ENCODE peak calls at places on chromosome 4, in seven cellular contexts. One of them, this sample, is unnamed.

GRCh38 chr4:75141162-75141561 is 208.2 kb downstream of the PARM1 start:
- DNase-seq in fibroblast of lung: no peak
- DNase-seq in CD8-positive, alpha-beta T cell: no peak
- DNase-seq in SK-N-SH: no peak
- DNase-seq in ascending aorta: no peak
- DNase-seq in pancreas: no peak
- DNase-seq in tibial artery: no peak
- DNase-seq in this sample: no peak

GRCh38 chr4:41069838-41070237 is 144.5 kb downstream of the APBB2 start:
- DNase-seq in fibroblast of lung: no peak
- DNase-seq in CD8-positive, alpha-beta T cell: no peak
- DNase-seq in SK-N-SH: no peak
- DNase-seq in ascending aorta: no peak
- DNase-seq in pancreas: no peak
- DNase-seq in tibial artery: no peak
- DNase-seq in this sample: no peak

GRCh38 chr4:65561164-65561563 is 109.1 kb downstream of the EPHA5 start:
- DNase-seq in fibroblast of lung: no peak
- DNase-seq in CD8-positive, alpha-beta T cell: no peak
- DNase-seq in SK-N-SH: no peak
- DNase-seq in ascending aorta: no peak
- DNase-seq in pancreas: no peak
- DNase-seq in tibial artery: no peak
- DNase-seq in this sample: no peak

GRCh38 chr4:157664726-157665125 is 444.2 kb downstream of the GRIA2 start:
- DNase-seq in fibroblast of lung: peak; percentile 74
- DNase-seq in CD8-positive, alpha-beta T cell: no peak
- DNase-seq in SK-N-SH: no peak
- DNase-seq in ascending aorta: no peak
- DNase-seq in pancreas: no peak
- DNase-seq in tibial artery: no peak
- DNase-seq in this sample: peak; percentile 6

GRCh38 chr4:37481547-37482129 is 204.5 kb downstream of the RELL1 start:
- DNase-seq in fibroblast of lung: no peak
- DNase-seq in CD8-positive, alpha-beta T cell: no peak
- DNase-seq in SK-N-SH: no peak
- DNase-seq in ascending aorta: no peak
- DNase-seq in pancreas: no peak
- DNase-seq in tibial artery: no peak
- DNase-seq in this sample: no peak

GRCh38 chr4:38058186-38058585 is 98.0 kb downstream of the PTTG2 start:
- DNase-seq in fibroblast of lung: no peak
- DNase-seq in CD8-positive, alpha-beta T cell: no peak
- DNase-seq in SK-N-SH: peak; percentile 28
- DNase-seq in ascending aorta: no peak
- DNase-seq in pancreas: no peak
- DNase-seq in tibial artery: no peak
- DNase-seq in this sample: no peak

GRCh38 chr4:136650541-136651277 is 881.6 kb downstream of the PCDH18 start:
- DNase-seq in fibroblast of lung: peak; percentile 80
- DNase-seq in CD8-positive, alpha-beta T cell: no peak
- DNase-seq in SK-N-SH: no peak
- DNase-seq in ascending aorta: no peak
- DNase-seq in pancreas: no peak
- DNase-seq in tibial artery: no peak
- DNase-seq in this sample: no peak

GRCh38 chr4:11739992-11740391 is 311.3 kb upstream of the HS3ST1 start:
- DNase-seq in fibroblast of lung: peak; percentile 75
- DNase-seq in CD8-positive, alpha-beta T cell: no peak
- DNase-seq in SK-N-SH: no peak
- DNase-seq in ascending aorta: no peak
- DNase-seq in pancreas: no peak
- DNase-seq in tibial artery: no peak
- DNase-seq in this sample: no peak

GRCh38 chr4:93759506-93759905 is 69.0 kb upstream of the ATOH1 start:
- DNase-seq in fibroblast of lung: no peak
- DNase-seq in CD8-positive, alpha-beta T cell: no peak
- DNase-seq in SK-N-SH: no peak
- DNase-seq in ascending aorta: no peak
- DNase-seq in pancreas: no peak
- DNase-seq in tibial artery: no peak
- DNase-seq in this sample: no peak

GRCh38 chr4:25923745-25924144 is 9.7 kb downstream of the SMIM20 start:
- DNase-seq in fibroblast of lung: no peak
- DNase-seq in CD8-positive, alpha-beta T cell: no peak
- DNase-seq in SK-N-SH: no peak
- DNase-seq in ascending aorta: no peak
- DNase-seq in pancreas: no peak
- DNase-seq in tibial artery: no peak
- DNase-seq in this sample: no peak

GRCh38 chr4:145320269-145320668 is 139.9 kb upstream of the OTUD4 start:
- DNase-seq in fibroblast of lung: no peak
- DNase-seq in CD8-positive, alpha-beta T cell: no peak
- DNase-seq in SK-N-SH: no peak
- DNase-seq in ascending aorta: no peak
- DNase-seq in pancreas: no peak
- DNase-seq in tibial artery: no peak
- DNase-seq in this sample: peak; percentile 15

GRCh38 chr4:7806080-7806630 is 133.5 kb downstream of the AFAP1 start:
- DNase-seq in fibroblast of lung: peak; percentile 79
- DNase-seq in CD8-positive, alpha-beta T cell: no peak
- DNase-seq in SK-N-SH: no peak
- DNase-seq in ascending aorta: peak; percentile 79
- DNase-seq in pancreas: no peak
- DNase-seq in tibial artery: peak; percentile 54
- DNase-seq in this sample: no peak

GRCh38 chr4:183436417-183436816 is 8.0 kb upstream of the CDKN2AIP start:
- DNase-seq in fibroblast of lung: no peak
- DNase-seq in CD8-positive, alpha-beta T cell: no peak
- DNase-seq in SK-N-SH: no peak
- DNase-seq in ascending aorta: no peak
- DNase-seq in pancreas: no peak
- DNase-seq in tibial artery: no peak
- DNase-seq in this sample: no peak

GRCh38 chr4:36610628-36611027 is 329.2 kb downstream of the DTHD1 start:
- DNase-seq in fibroblast of lung: no peak
- DNase-seq in CD8-positive, alpha-beta T cell: no peak
- DNase-seq in SK-N-SH: no peak
- DNase-seq in ascending aorta: no peak
- DNase-seq in pancreas: no peak
- DNase-seq in tibial artery: no peak
- DNase-seq in this sample: no peak

GRCh38 chr4:1202526-1203378 is 30.4 kb upstream of the SPON2 start:
- DNase-seq in fibroblast of lung: no peak
- DNase-seq in CD8-positive, alpha-beta T cell: no peak
- DNase-seq in SK-N-SH: peak; percentile 16
- DNase-seq in ascending aorta: no peak
- DNase-seq in pancreas: peak; percentile 51
- DNase-seq in tibial artery: no peak
- DNase-seq in this sample: no peak

GRCh38 chr4:109554971-109555370 is 5.1 kb upstream of the MCUB start:
- DNase-seq in fibroblast of lung: peak; percentile 13
- DNase-seq in CD8-positive, alpha-beta T cell: no peak
- DNase-seq in SK-N-SH: no peak
- DNase-seq in ascending aorta: no peak
- DNase-seq in pancreas: no peak
- DNase-seq in tibial artery: no peak
- DNase-seq in this sample: no peak

GRCh38 chr4:33493231-33493630 is 2751.1 kb downstream of the ARAP2 start:
- DNase-seq in fibroblast of lung: no peak
- DNase-seq in CD8-positive, alpha-beta T cell: no peak
- DNase-seq in SK-N-SH: no peak
- DNase-seq in ascending aorta: no peak
- DNase-seq in pancreas: no peak
- DNase-seq in tibial artery: no peak
- DNase-seq in this sample: no peak

GRCh38 chr4:47837582-47838294 is at the start of gene CORIN:
- DNase-seq in fibroblast of lung: no peak
- DNase-seq in CD8-positive, alpha-beta T cell: no peak
- DNase-seq in SK-N-SH: no peak
- DNase-seq in ascending aorta: no peak
- DNase-seq in pancreas: peak; percentile 72
- DNase-seq in tibial artery: no peak
- DNase-seq in this sample: no peak

DNA sequence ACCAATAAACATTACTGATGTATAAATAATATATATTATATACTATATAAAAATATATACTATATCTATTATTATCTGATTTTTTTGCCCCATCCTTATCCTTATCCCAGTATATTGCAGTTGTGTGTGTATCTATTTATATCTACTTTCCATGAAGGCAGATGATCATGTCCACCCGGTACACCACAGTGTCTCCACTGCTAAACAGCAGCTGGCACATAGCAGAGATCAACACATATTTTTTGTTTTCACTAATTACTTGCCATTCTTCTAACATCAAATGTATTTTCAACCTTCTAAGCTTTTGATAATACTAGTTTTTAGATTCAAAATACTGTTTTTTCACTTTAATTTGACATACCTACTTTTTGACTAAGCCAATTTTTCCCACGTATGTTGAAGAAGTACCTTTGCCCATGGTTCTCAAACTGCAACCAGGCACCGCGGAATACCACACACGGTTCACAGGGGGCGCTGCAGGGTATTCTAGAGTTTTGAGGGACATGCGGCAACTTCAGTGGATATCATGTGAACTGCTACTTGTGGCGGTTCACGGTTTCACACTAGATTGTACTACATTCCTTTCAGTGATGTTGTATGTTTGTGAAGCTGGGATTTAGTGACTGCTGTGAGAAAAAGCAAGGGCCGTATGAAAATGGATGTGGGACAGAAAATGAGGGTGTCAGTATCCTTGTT is 182.5 kb upstream of the NPY2R start:
- DNase-seq in fibroblast of lung: peak; percentile 13
- DNase-seq in CD8-positive, alpha-beta T cell: no peak
- DNase-seq in SK-N-SH: no peak
- DNase-seq in ascending aorta: no peak
- DNase-seq in pancreas: peak; percentile 78
- DNase-seq in tibial artery: no peak
- DNase-seq in this sample: no peak
- TF ChIP-seq CTCF in fibroblast of lung: peak; percentile 54
- TF ChIP-seq CTCF in CD8-positive, alpha-beta T cell: no peak
- TF ChIP-seq CTCF in SK-N-SH: peak; percentile 43
- TF ChIP-seq CTCF in ascending aorta: peak; percentile 22
- TF ChIP-seq CTCF in pancreas: peak; percentile 32
- TF ChIP-seq CTCF in tibial artery: peak; percentile 24
- TF ChIP-seq CTCF in this sample: peak; percentile 25

GRCh38 chr4:70110917-70111316 is 43.1 kb upstream of the PRR27 start:
- DNase-seq in fibroblast of lung: no peak
- DNase-seq in CD8-positive, alpha-beta T cell: no peak
- DNase-seq in SK-N-SH: no peak
- DNase-seq in ascending aorta: no peak
- DNase-seq in pancreas: no peak
- DNase-seq in tibial artery: no peak
- DNase-seq in this sample: no peak
- H3K4me3 ChIP-seq in fibroblast of lung: no peak overlapping the region
- H3K4me3 ChIP-seq in CD8-positive, alpha-beta T cell: no peak overlapping the region
- H3K4me3 ChIP-seq in SK-N-SH: no peak overlapping the region
- H3K4me3 ChIP-seq in ascending aorta: no peak overlapping the region
- H3K4me3 ChIP-seq in pancreas: no peak overlapping the region
- H3K4me3 ChIP-seq in tibial artery: no peak overlapping the region
- H3K4me3 ChIP-seq in this sample: no peak overlapping the region

DNA sequence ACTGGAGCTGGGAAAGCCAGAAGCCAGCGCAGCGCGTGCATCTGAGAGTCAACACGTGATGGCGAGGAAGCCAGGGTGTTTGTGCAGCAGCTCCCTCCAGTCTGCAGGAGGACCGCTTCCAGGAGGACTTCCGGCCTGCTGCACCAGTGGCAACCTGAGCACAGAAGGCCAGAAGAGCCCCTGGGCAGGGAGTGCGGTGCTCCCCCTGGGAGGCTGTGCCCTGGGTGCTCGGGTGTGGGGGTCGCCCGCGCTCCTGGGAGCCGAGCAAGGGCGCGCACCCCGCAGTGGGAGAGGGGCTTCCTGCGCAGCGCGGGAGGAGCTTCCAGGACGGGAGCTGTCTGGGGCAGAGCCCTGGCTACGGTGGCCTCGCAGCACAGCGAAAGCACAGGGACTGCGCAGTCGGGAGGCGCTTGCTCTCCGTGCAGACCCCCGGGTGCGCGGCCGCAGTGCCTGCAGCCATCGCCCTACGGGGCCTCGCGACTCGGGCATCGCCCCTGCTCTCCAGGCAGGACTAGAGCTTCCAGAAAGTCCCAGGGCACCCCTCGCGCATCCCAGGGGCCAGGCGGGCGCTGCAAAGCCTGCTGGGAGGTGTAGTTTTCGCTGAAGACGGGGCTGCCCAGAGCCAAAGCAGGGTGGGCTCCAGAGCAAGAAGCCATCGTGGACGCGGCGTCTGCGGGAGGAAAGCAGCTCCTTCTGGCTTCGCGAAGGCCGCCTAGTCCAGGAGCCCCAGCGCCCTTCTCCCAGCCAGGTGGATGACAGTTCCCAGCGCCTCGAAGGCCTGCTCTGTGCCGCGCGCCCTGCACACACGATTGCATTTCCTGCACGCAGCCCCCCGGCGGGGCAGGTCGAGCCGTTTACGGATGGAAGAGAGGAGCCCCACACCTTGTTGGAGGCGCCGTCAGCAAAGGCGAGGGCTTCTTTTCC is 24.1 kb upstream of the WFS1 start:
- DNase-seq in fibroblast of lung: peak; percentile 3
- DNase-seq in CD8-positive, alpha-beta T cell: no peak
- DNase-seq in SK-N-SH: peak; percentile 79
- DNase-seq in ascending aorta: no peak
- DNase-seq in pancreas: peak; percentile 57
- DNase-seq in tibial artery: no peak
- DNase-seq in this sample: no peak
- H3K27me3 ChIP-seq in fibroblast of lung: no peaks in the 10 kb centered on the region
- H3K27me3 ChIP-seq in CD8-positive, alpha-beta T cell: peaks cover 7% of the 10 kb centered on the region
- H3K27me3 ChIP-seq in SK-N-SH: no peaks in the 10 kb centered on the region
- H3K27me3 ChIP-seq in ascending aorta: peaks cover 5% of the 10 kb centered on the region
- H3K27me3 ChIP-seq in pancreas: peaks cover 3% of the 10 kb centered on the region
- H3K27me3 ChIP-seq in tibial artery: peaks cover 78% of the 10 kb centered on the region
- H3K27me3 ChIP-seq in this sample: peaks cover 10% of the 10 kb centered on the region

GRCh38 chr4:78185117-78185516 is 128.0 kb downstream of the FRAS1 start:
- DNase-seq in fibroblast of lung: no peak
- DNase-seq in CD8-positive, alpha-beta T cell: no peak
- DNase-seq in SK-N-SH: no peak
- DNase-seq in ascending aorta: no peak
- DNase-seq in pancreas: no peak
- DNase-seq in tibial artery: no peak
- DNase-seq in this sample: no peak

GRCh38 chr4:78174931-78175330 is 117.8 kb downstream of the FRAS1 start:
- DNase-seq in fibroblast of lung: no peak
- DNase-seq in CD8-positive, alpha-beta T cell: no peak
- DNase-seq in SK-N-SH: no peak
- DNase-seq in ascending aorta: no peak
- DNase-seq in pancreas: no peak
- DNase-seq in tibial artery: no peak
- DNase-seq in this sample: no peak

GRCh38 chr4:78184584-78184983 is 127.5 kb downstream of the FRAS1 start:
- DNase-seq in fibroblast of lung: no peak
- DNase-seq in CD8-positive, alpha-beta T cell: no peak
- DNase-seq in SK-N-SH: no peak
- DNase-seq in ascending aorta: no peak
- DNase-seq in pancreas: no peak
- DNase-seq in tibial artery: no peak
- DNase-seq in this sample: no peak

DNA sequence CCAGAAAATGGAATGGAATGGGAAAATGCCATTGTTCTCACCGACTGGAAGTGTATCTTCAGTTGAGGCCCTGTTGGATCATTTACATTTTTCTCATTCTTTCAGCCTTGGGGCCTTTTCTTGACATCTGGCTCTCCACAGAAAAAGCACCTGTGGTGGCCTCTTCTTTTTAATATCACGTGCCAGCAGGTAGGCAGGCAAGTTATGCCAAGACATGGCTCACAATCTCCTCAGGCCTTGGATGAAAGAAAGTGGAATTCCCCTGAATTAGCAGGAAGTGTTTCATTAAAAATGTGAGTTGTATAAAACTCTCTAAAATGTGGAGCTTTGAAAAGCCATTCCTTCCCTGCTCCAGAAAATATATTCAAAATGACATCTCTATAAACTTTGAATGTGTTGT is 122.1 kb downstream of the FRAS1 start:
- DNase-seq in fibroblast of lung: no peak
- DNase-seq in CD8-positive, alpha-beta T cell: no peak
- DNase-seq in SK-N-SH: no peak
- DNase-seq in ascending aorta: no peak
- DNase-seq in pancreas: no peak
- DNase-seq in tibial artery: no peak
- DNase-seq in this sample: no peak
- TF ChIP-seq CTCF in fibroblast of lung: no peak
- TF ChIP-seq CTCF in CD8-positive, alpha-beta T cell: no peak
- TF ChIP-seq CTCF in SK-N-SH: no peak
- TF ChIP-seq CTCF in ascending aorta: no peak
- TF ChIP-seq CTCF in pancreas: no peak
- TF ChIP-seq CTCF in tibial artery: no peak
- TF ChIP-seq CTCF in this sample: no peak

This sample was measured in BJ.